ENCODE peak calls at places on chromosomes 4 and X, in six cellular contexts. X is neural progenitor cell; O is right lobe of liver; N is GM23338; B is left ventricle myocardium inferior; K is naive thymus-derived CD4-positive, alpha-beta T cell. G is an unnamed sample.
A peak's percentile ranks its signal among the peaks of the same experiment; 100 is the strongest.

GRCh38 chr4:98864560-98864959 is 64.4 kb downstream of the EIF4E start:
- DNase-seq in B (no peak), K (no peak), X (no peak), N (no peak), O (no peak), G (no peak)

GRCh38 chr4:95510145-95510544 is 38.6 kb downstream of the UNC5C start:
- DNase-seq in N (peak; percentile 55), B (no peak), X (peak; percentile 21), O (no peak), K (no peak), G (no peak)

GRCh38 chrX:40644175-40644574 is 3.2 kb downstream of the CXorf38 start:
- DNase-seq in K (no peak), N (no peak), O (no peak), X (no peak), B (no peak), G (no peak)

GRCh38 chrX:65813245-65813644 is 145.8 kb downstream of the MSN start:
- DNase-seq in B (no peak), N (no peak), O (no peak), K (no peak), X (no peak), G (no peak)

GRCh38 chr4:168787801-168788200 is 222.3 kb downstream of the CBR4 start:
- DNase-seq in K (no peak), B (no peak), N (no peak), X (no peak), O (no peak), G (no peak)

GRCh38 chr4:87559090-87559837 is 30.1 kb upstream of the SPARCL1 start:
- DNase-seq in K (peak; percentile 37), N (peak; percentile 68), B (no peak), O (no peak), X (peak; percentile 51), G (no peak)

GRCh38 chr4:7781361-7781760 is 158.3 kb downstream of the AFAP1 start:
- DNase-seq in N (no peak), K (no peak), X (no peak), O (no peak), B (no peak), G (peak; percentile 44)

GRCh38 chrX:444305-444704 is 57.6 kb upstream of the PPP2R3B start:
- DNase-seq in B (no peak), K (no peak), N (no peak), O (no peak), X (no peak), G (no peak)

GRCh38 chr4:163681208-163681821 is 186.8 kb downstream of the TMA16 start:
- DNase-seq in K (peak; percentile 69), X (peak; percentile 78), O (no peak), N (peak; percentile 87), B (no peak), G (no peak)

GRCh38 chr4:83340692-83341343 is 6.2 kb upstream of the HPSE start:
- DNase-seq in B (no peak), O (no peak), N (no peak), K (peak; percentile 18), X (no peak), G (no peak)

GRCh38 chr4:69823481-69824186 is 36.3 kb downstream of the SULT1E1 start:
- DNase-seq in K (peak; percentile 63), X (peak; percentile 32), B (no peak), N (peak; percentile 62), O (peak; percentile 82), G (peak; percentile 43)

GRCh38 chrX:118975831-118976598 is 1.6 kb downstream of the LONRF3 start:
- DNase-seq in N (peak; percentile 32), K (peak; percentile 25), O (peak; percentile 87), X (peak; percentile 44), B (peak; percentile 70), G (peak; percentile 93)

GRCh38 chr4:117623321-117623720 is 411.0 kb upstream of the NDST3 start:
- DNase-seq in O (no peak), B (no peak), N (no peak), K (no peak), X (peak; percentile 4), G (no peak)

GRCh38 chr4:44157611-44158277 is 290.9 kb downstream of the KCTD8 start:
- DNase-seq in N (no peak), O (no peak), K (no peak), X (no peak), B (no peak), G (no peak)

GRCh38 chrX:10636337-10636736 is 16.0 kb upstream of the MID1 start:
- DNase-seq in K (no peak), X (peak; percentile 55), N (peak; percentile 72), O (no peak), B (no peak), G (no peak)

GRCh38 chr4:124974163-124974562 is 261.6 kb upstream of the ANKRD50 start:
- DNase-seq in B (no peak), X (no peak), O (no peak), K (no peak), N (no peak), G (no peak)

GRCh38 chrX:125132274-125132673 is 187.4 kb upstream of the TEX13C start:
- DNase-seq in B (no peak), N (peak; percentile 72), X (peak; percentile 29), O (no peak), K (no peak), G (no peak)

GRCh38 chr4:72377491-72378194 is 191.4 kb downstream of the ADAMTS3 start:
- DNase-seq in B (no peak), O (no peak), K (no peak), N (no peak), X (no peak), G (no peak)

GRCh38 chr4:109701566-109702399 is 1.5 kb downstream of the CASP6 start:
- DNase-seq in O (no peak), K (peak; percentile 20), N (peak; percentile 58), X (peak; percentile 10), B (no peak), G (no peak)

GRCh38 chr4:29277381-29277780 is 1442.8 kb upstream of the PCDH7 start:
- DNase-seq in B (no peak), N (no peak), X (no peak), O (no peak), K (no peak), G (no peak)

GRCh38 chr4:185039508-185040273 is 21.4 kb downstream of the HELT start:
- DNase-seq in B (no peak), N (peak; percentile 84), K (peak; percentile 57), O (peak; percentile 60), X (peak; percentile 63), G (no peak)

GRCh38 chrX:49880668-49881067 is 1.4 kb downstream of the USP27X start:
- DNase-seq in X (no peak), O (no peak), K (no peak), N (no peak), B (no peak), G (no peak)

GRCh38 chr4:83490876-83491450 is 6.1 kb upstream of the ABRAXAS1 start:
- DNase-seq in B (no peak), N (peak; percentile 64), X (peak; percentile 42), K (peak; percentile 17), O (no peak), G (no peak)

GRCh38 chrX:68440940-68441339 is 7.6 kb upstream of the OPHN1 start:
- DNase-seq in X (no peak), K (no peak), N (no peak), O (peak; percentile 76), B (peak; percentile 56), G (peak; percentile 69)

GRCh38 chr4:10033191-10033881 is 12.0 kb upstream of the SLC2A9 start:
- DNase-seq in X (no peak), O (no peak), N (no peak), B (peak; percentile 41), K (no peak), G (no peak)

GRCh38 chr4:81756973-81757372 is 285.3 kb upstream of the RASGEF1B start:
- DNase-seq in X (no peak), O (no peak), K (no peak), N (no peak), B (no peak), G (no peak)

DNA sequence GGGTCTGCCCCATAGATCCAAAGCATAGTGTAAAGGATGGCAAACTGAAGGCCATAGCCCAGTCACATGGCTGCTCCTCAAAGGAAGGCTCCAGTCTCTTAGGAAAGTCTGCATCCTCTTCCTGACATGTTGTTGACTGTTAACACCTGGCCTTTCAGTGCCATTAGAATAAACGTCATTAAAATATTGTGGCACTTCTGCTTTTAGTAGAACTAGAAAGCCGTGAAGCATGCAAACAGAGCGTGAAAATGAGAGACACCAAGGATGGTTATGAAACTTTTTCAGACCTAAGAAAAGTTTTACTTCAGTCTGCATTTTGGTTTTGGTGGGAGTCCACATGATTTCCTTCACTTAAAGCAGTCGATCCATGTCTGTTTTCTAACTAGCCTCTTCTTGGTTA is 41.1 kb upstream of the AFF2 start:
- DNase-seq in N (no peak), B (no peak), K (no peak), O (no peak), X (no peak), G (no peak)
- H3K4me1 ChIP-seq in N (no peaks in the 10 kb centered on the region), B (no peaks in the 10 kb centered on the region), K (no peaks in the 10 kb centered on the region), O (no peaks in the 10 kb centered on the region), X (no peaks in the 10 kb centered on the region), G (no peaks in the 10 kb centered on the region)

DNA sequence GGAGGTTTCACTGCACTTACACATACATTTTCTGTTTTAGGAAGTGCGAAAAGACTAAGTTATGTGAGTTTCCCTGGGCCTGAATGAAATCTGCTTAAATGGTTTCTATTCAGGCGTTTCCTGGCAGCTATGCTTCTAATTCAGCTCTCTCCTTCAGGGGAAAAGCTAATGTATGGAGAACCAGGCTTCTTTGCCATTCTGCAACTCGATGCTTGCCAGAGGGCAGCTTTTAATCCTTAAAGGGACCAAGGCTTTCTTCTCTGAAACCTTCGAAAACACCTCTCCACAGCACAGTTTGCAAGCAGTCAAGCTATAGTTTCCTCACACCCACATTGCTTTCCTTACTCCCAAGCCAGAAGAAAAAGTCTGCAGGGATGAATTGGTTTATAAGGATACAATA is 89.5 kb upstream of the ARX start:
- DNase-seq in K (no peak), O (no peak), X (peak; percentile 62), N (peak; percentile 15), B (no peak), G (no peak)
- H3K27me3 ChIP-seq in K (no peaks in the 10 kb centered on the region), O (no peaks in the 10 kb centered on the region), X (no peaks in the 10 kb centered on the region), N (no peaks in the 10 kb centered on the region), B (no peaks in the 10 kb centered on the region), G (no peaks in the 10 kb centered on the region)

GRCh38 chrX:2928127-2928582 is 984 bp downstream of the ARSD start:
- DNase-seq in O (peak; percentile 66), B (peak; percentile 53), N (peak; percentile 82), X (peak; percentile 85), K (no peak), G (peak; percentile 83)
- H3K4me3 ChIP-seq in O (peak overlapping the region; percentile 68), B (peak overlapping the region; percentile 74), N (peak overlapping the region; percentile 67), X (peak overlapping the region; percentile 89), K (no peak overlapping the region), G (peak overlapping the region; percentile 23)

DNA sequence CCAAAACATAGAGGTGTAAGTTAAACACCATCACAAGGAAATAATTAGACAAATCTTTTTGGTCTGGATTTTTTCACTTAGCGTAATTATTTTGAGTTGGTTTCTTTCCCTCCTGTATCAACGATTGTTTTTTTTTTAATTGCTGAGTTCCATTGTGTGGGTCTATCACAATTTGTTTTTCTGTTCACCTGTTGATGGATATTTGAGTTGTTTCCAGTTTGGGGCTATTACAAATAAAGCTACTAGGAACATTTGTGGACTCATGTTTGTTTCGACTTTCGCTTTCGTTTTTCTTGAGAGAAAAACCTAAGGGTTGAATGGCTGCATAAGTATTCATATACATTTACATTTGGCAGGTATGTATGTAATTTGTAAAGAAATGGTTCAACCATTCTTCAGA is 20.4 kb upstream of the FBXW7 start:
- DNase-seq in O (no peak), X (no peak), B (no peak), K (no peak), N (no peak), G (no peak)
- H3K4me1 ChIP-seq in O (no peaks in the 10 kb centered on the region), X (no peaks in the 10 kb centered on the region), B (no peaks in the 10 kb centered on the region), K (peaks cover 25% of the 10 kb centered on the region), N (no peaks in the 10 kb centered on the region), G (no peaks in the 10 kb centered on the region)

G was measured in aorta.